ENCODE peak calls at places on chromosomes 12 and 14, in seven cellular contexts. L, M, O, V, C, Y and P are unnamed samples. For H3K27me3 and H3K36me3, the result is how much of the 10 kb centered on the place peaks cover.

GRCh38 chr14:64671591-64671990 is 32.6 kb upstream of the PLEKHG3 start:
- DNase-seq in M (peak), Y (peak), L (peak), V (peak), O (no peak), C (no peak), P (peak)

GRCh38 chr14:24251880-24252288 is 9.5 kb upstream of the TINF2 start:
- DNase-seq in L (no peak), Y (no peak), O (no peak), M (no peak), V (peak), C (no peak), P (peak)

GRCh38 chr14:73888971-73889370 is 2.3 kb downstream of the ZNF410 start:
- DNase-seq in O (no peak), Y (no peak), L (no peak), C (no peak), M (no peak), V (no peak), P (no peak)

GRCh38 chr14:58239259-58240210 is 5.1 kb upstream of the PSMA3 start:
- DNase-seq in M (peak), O (peak), Y (peak), C (peak), V (peak), L (peak), P (peak)

GRCh38 chr12:113083863-113084430 is 27.4 kb downstream of the DTX1 start:
- DNase-seq in O (no peak), C (peak), V (no peak), M (peak), Y (no peak), L (no peak), P (no peak)

GRCh38 chr14:35365130-35366047 is 39.2 kb downstream of the NFKBIA start:
- DNase-seq in O (peak), V (no peak), M (peak), L (peak), C (peak), Y (no peak), P (peak)

GRCh38 chr12:76785407-76785806 is 21.5 kb downstream of the ZDHHC17 start:
- DNase-seq in Y (no peak), O (no peak), M (no peak), C (no peak), L (no peak), V (no peak), P (no peak)

GRCh38 chr12:3294481-3294911 is 196.5 kb upstream of the PRMT8 start:
- DNase-seq in L (no peak), V (no peak), O (no peak), M (no peak), Y (no peak), C (no peak), P (no peak)

GRCh38 chr12:7113389-7113871 is 4.4 kb upstream of the C1RL start:
- DNase-seq in Y (peak), L (peak), C (no peak), M (no peak), O (no peak), V (peak), P (peak)

GRCh38 chr14:41749425-41749824 is 142.7 kb downstream of the LRFN5 start:
- DNase-seq in Y (peak), V (no peak), M (no peak), C (no peak), L (no peak), O (no peak), P (no peak)

GRCh38 chr12:546920-547845 is 87.4 kb downstream of the B4GALNT3 start:
- DNase-seq in O (peak), M (peak), Y (peak), V (peak), L (peak), C (peak), P (peak)

GRCh38 chr14:90698379-90698869 is 117.8 kb downstream of the TTC7B start:
- DNase-seq in Y (peak), V (no peak), M (peak), L (no peak), O (no peak), C (no peak), P (no peak)

GRCh38 chr14:95679995-95680735 is 6.1 kb upstream of the TCL1B start:
- DNase-seq in Y (no peak), V (peak), O (no peak), C (no peak), M (no peak), L (no peak), P (peak)

GRCh38 chr12:1838223-1838993 is 18.0 kb downstream of the LRTM2 start:
- DNase-seq in O (peak), M (no peak), V (no peak), C (no peak), Y (no peak), L (no peak), P (peak)

GRCh38 chr12:89162704-89163261 is 189.5 kb downstream of the DUSP6 start:
- DNase-seq in Y (peak), L (peak), O (peak), C (peak), V (no peak), M (peak), P (no peak)

GRCh38 chr14:103105580-103106168 is 11.1 kb downstream of the EXOC3L4 start:
- DNase-seq in O (no peak), C (no peak), Y (no peak), V (no peak), M (no peak), L (peak), P (no peak)
- H3K27me3 ChIP-seq in O (under half), C (under half), Y (under half), V (half or more), M (under half), L (under half), P (under half)

DNA sequence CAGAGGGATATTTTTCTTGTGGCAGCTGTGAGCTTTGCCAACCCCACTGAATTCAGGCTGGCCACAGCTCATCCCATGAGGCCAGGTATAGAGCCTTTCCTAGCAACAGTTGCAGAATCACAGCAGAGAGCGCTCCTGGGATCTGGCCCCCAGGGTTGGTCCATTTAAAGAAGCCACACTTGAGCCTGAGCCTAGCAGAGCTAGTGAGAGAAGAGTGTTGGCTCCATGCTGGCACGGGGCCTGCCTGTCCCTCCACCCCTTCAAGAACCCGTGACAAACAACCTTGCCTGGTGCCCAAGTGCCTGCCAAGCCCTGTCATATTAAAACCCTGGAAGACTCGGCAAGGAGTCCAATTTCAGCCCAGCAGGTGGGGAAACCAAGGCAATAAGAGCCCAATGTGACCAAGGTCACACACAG is 91.6 kb downstream of the LRRC74A start:
- DNase-seq in L (no peak), M (peak), V (no peak), C (peak), Y (peak), O (no peak), P (no peak)
- H3K4me3 ChIP-seq in L (no peak), M (no peak), V (no peak), C (no peak), Y (no peak), O (no peak), P (no peak)

GRCh38 chr12:102080842-102081241 is 19.1 kb upstream of the WASHC3 start:
- DNase-seq in M (no peak), L (no peak), V (no peak), O (no peak), C (no peak), Y (no peak), P (no peak)
- H3K36me3 ChIP-seq in M (under half), L (under half), V (under half), O (under half), C (under half), Y (under half), P (under half)

GRCh38 chr12:94147377-94147990 is 893 bp upstream of the PLXNC1 start:
- DNase-seq in C (no peak), V (no peak), Y (no peak), L (peak), M (no peak), O (no peak), P (peak)

GRCh38 chr12:94149781-94150482 is 1.6 kb downstream of the PLXNC1 start:
- DNase-seq in L (peak), M (peak), V (peak), O (no peak), Y (no peak), C (no peak), P (peak)

GRCh38 chr12:94147991-94148840 is at the start of gene PLXNC1:
- DNase-seq in Y (peak), M (peak), O (peak), L (peak), V (peak), C (peak), P (peak)

GRCh38 chr12:94150483-94151225 is 2.3 kb downstream of the PLXNC1 start:
- DNase-seq in C (no peak), O (peak), M (no peak), V (peak), Y (no peak), L (peak), P (peak)

GRCh38 chr12:94148841-94149780 is 734 bp downstream of the PLXNC1 start:
- DNase-seq in Y (no peak), L (peak), C (no peak), O (peak), V (peak), M (peak), P (peak)
- H3K27me3 ChIP-seq in Y (half or more), L (under half), C (under half), O (under half), V (half or more), M (under half), P (half or more)

GRCh38 chr12:69821441-69822204 is 3.4 kb upstream of the MYRFL start:
- DNase-seq in O (no peak), M (no peak), V (no peak), L (no peak), Y (peak), C (no peak), P (no peak)
- H3K4me3 ChIP-seq in O (no peak), M (no peak), V (no peak), L (no peak), Y (peak), C (no peak), P (no peak)

GRCh38 chr12:104317538-104318210 is 14.1 kb downstream of the EID3 start:
- DNase-seq in O (no peak), Y (no peak), M (no peak), L (no peak), C (no peak), V (no peak), P (no peak)
- H3K36me3 ChIP-seq in O (under half), Y (half or more), M (half or more), L (under half), C (under half), V (half or more), P (half or more)

GRCh38 chr12:54560374-54560858 is 11.0 kb downstream of the PDE1B start:
- DNase-seq in Y (peak), V (peak), C (peak), M (peak), L (no peak), O (peak), P (peak)

GRCh38 chr12:54561164-54561563 is 11.8 kb downstream of the PDE1B start:
- DNase-seq in V (no peak), O (peak), Y (no peak), C (no peak), M (peak), L (no peak), P (no peak)

GRCh38 chr12:54558311-54558710 is 8.9 kb downstream of the PDE1B start:
- DNase-seq in O (no peak), M (no peak), Y (no peak), L (no peak), V (no peak), C (no peak), P (no peak)

GRCh38 chr12:54558759-54559158 is 9.4 kb downstream of the PDE1B start:
- DNase-seq in Y (no peak), M (no peak), C (no peak), V (no peak), L (no peak), O (no peak), P (no peak)

DNA sequence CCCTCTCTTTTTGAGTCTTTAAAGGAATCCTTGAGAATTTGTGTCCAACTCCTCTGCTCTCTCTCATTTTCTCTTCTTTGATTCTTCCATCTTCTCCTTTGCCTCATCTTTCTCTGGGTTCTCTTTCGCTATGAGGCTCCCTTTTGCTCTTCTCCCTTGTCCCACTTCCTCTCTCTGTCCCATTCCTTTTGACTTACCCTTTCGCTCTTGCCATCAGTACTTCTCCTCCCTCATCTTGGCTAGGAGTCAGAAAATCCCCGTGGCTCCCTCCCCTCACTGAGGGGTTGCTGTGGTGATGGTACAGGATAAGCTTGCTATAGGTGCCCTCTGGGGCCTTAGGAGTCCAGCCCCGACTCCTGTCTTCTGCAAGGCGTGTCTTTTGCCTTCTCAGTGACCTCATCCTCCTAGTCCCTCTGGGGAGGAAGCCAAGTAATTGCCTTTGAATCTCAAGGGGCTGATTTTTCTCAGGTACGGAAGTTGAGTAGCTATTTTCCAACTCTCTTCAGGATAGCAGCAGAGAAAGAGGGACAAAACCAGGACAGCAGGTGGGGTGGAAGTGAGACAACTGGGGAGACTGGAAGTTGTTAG is 6.4 kb downstream of the PDE1B start:
- DNase-seq in O (no peak), M (no peak), Y (peak), L (no peak), V (no peak), C (no peak), P (no peak)
- H3K27me3 ChIP-seq in O (under half), M (under half), Y (under half), L (under half), V (half or more), C (under half), P (half or more)

GRCh38 chr12:110936367-110937103 is 16.2 kb upstream of the MYL2 start:
- DNase-seq in Y (no peak), O (no peak), L (no peak), M (no peak), V (peak), C (no peak), P (no peak)
- H3K4me3 ChIP-seq in Y (no peak), O (no peak), L (no peak), M (peak), V (peak), C (no peak), P (peak)

GRCh38 chr14:93240678-93241000 is 33.6 kb downstream of the UBR7 start:
- DNase-seq in L (no peak), M (no peak), C (no peak), V (no peak), O (no peak), Y (no peak), P (no peak)
- H3K36me3 ChIP-seq in L (under half), M (under half), C (under half), V (under half), O (under half), Y (under half), P (under half)

DNA sequence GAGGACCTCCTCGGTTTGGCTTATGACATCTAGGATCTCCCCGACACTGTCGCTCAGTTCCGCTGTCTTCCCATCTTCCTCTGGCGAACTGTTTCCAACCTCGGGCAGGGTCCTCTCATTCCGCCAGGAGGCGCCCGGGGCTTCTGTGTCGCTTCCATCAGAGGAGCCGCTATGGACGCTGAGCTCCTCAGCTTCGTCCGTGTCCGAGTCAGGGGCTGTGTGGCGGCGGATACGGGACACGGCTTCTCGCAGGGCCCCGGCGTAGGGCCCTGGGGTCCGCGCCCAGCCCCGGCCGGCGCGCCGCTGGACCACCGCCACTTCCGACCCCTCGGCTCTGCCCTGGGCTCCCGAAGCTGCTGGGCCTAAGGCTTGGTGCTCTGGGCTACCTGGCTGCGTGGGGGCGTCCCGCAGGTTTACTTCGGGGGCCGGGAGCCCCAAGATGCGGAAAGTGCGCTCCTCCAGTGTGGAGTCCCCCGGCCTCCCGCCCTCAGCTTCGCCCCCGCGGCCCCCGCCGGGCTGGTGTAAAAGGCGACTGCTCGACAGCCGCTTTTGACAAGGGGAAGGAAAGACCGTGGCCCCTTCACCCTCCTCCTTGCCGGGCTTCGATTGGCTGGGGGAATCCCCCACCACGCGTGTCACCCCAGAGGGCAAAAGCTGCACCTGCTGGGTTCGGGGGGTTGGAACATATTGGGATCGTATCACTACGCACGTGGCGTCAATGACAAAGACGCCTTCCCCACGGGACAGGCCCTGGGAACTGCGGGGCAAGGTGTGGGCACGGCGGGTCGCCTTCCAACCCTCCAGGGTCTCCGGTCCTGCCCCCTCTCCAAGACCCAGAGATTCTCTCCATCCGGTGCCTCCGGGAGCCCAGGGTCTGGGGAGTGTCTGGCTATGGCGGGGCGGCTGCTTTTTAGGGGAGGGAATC is 2.1 kb downstream of the DDN start:
- DNase-seq in L (peak), M (peak), V (peak), C (peak), O (peak), Y (peak), P (peak)
- H3K27me3 ChIP-seq in L (under half), M (under half), V (half or more), C (under half), O (under half), Y (under half), P (half or more)